ENCODE peak calls at places on chromosomes 7 and 10, in eight cellular contexts. P is Panc1, Q is WERI-Rb-1, N is breast epithelium, Y is uterus, X is GM23338, M is fibroblast of lung, B is tibial artery. H is an unnamed sample.

GRCh38 chr10:47167591-47167990 is 132.4 kb upstream of the GDF10 start:
- DNase-seq in P (no peak), Q (no peak), N (no peak), Y (no peak), X (no peak), M (no peak), B (no peak), H (no peak)

GRCh38 chr7:75638607-75639070 is 100.1 kb downstream of the HIP1 start:
- DNase-seq in P (no peak), Q (peak), N (peak), Y (peak), X (peak), M (peak), B (peak), H (no peak)

GRCh38 chr7:34091330-34091917 is 186.1 kb downstream of the BMPER start:
- DNase-seq in P (peak), Q (peak), N (no peak), Y (no peak), X (peak), M (peak), B (no peak), H (no peak)

GRCh38 chr7:43444711-43445578 is 138.0 kb upstream of the STK17A start:
- DNase-seq in P (no peak), Q (no peak), N (no peak), Y (no peak), X (no peak), M (no peak), B (no peak), H (no peak)

GRCh38 chr7:150793569-150794238 is 6.5 kb downstream of the TMEM176B start:
- DNase-seq in P (no peak), Q (no peak), N (no peak), Y (no peak), X (no peak), M (no peak), B (no peak), H (no peak)

GRCh38 chr7:1422512-1423265 is 36.6 kb downstream of the MICALL2 start:
- DNase-seq in P (no peak), Q (no peak), N (no peak), Y (no peak), X (no peak), M (no peak), B (no peak), H (no peak)

GRCh38 chr10:108789911-108790310 is 1133.4 kb downstream of the XPNPEP1 start:
- DNase-seq in P (no peak), Q (no peak), N (no peak), Y (no peak), X (no peak), M (peak), B (no peak), H (no peak)

GRCh38 chr7:54946271-54946670 is 72.5 kb upstream of the EGFR start:
- DNase-seq in P (no peak), Q (no peak), N (no peak), Y (no peak), X (no peak), M (no peak), B (no peak), H (no peak)

GRCh38 chr10:24448351-24449009 is 239.5 kb downstream of the KIAA1217 start:
- DNase-seq in P (no peak), Q (no peak), N (no peak), Y (no peak), X (no peak), M (peak), B (no peak), H (no peak)

GRCh38 chr7:92178928-92179373 is at the start of gene LRRD1:
- DNase-seq in P (peak), Q (peak), N (peak), Y (peak), X (peak), M (peak), B (peak), H (peak)

GRCh38 chr10:97116534-97117162 is 69.1 kb downstream of the SLIT1 start:
- DNase-seq in P (no peak), Q (no peak), N (no peak), Y (no peak), X (no peak), M (no peak), B (no peak), H (no peak)

GRCh38 chr7:151063212-151063561 is 3.8 kb downstream of the SLC4A2 start:
- DNase-seq in P (no peak), Q (no peak), N (no peak), Y (peak), X (peak), M (peak), B (peak), H (no peak)

GRCh38 chr10:49300140-49300974 is 1.4 kb downstream of the C10orf71 start:
- DNase-seq in P (no peak), Q (no peak), N (no peak), Y (no peak), X (no peak), M (peak), B (no peak), H (no peak)

GRCh38 chr7:105976868-105977267 is 13.8 kb downstream of the CDHR3 start:
- DNase-seq in P (no peak), Q (no peak), N (no peak), Y (no peak), X (no peak), M (no peak), B (no peak), H (no peak)

GRCh38 chr7:99141756-99142726 is 1.9 kb downstream of the SMURF1 start:
- DNase-seq in P (no peak), Q (no peak), N (peak), Y (peak), X (peak), M (peak), B (peak), H (peak)

GRCh38 chr7:5824297-5824610 is 42.8 kb upstream of the RNF216 start:
- DNase-seq in P (no peak), Q (no peak), N (no peak), Y (no peak), X (no peak), M (no peak), B (no peak), H (no peak)

GRCh38 chr10:129888784-129889616 is 75.1 kb downstream of the EBF3 start:
- DNase-seq in P (no peak), Q (peak), N (no peak), Y (peak), X (peak), M (no peak), B (no peak), H (no peak)
- TF ChIP-seq CTCF in P (peak), Q (peak), N (no peak), Y (peak), X (peak), M (peak), B (peak), H (peak)

DNA sequence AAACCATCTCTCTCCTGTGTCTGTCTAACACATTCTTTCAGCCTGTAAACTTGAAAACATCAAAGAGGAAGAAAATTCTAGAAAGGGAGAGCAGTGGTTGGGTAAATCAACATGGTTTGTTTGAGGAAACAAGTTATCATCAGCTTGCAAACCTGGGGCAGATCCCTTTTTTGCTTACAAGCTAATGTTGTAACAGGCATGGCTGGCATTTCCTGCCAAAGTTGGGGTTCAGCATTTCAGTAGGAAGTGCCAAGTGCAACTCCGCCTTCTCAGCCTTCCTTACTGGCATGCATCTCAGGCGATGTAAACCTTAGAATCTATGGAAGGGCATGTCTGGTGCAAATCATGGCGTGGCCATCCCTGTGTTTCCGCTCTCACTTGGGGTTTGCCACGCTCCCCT is 112.7 kb downstream of the EEPD1 start:
- DNase-seq in P (no peak), Q (no peak), N (no peak), Y (no peak), X (no peak), M (peak), B (peak), H (no peak)
- H3K27ac ChIP-seq in P (peak), Q (no peak), N (no peak), Y (no peak), X (no peak), M (no peak), B (peak), H (peak)

GRCh38 chr7:9091282-9091681 is 657.9 kb downstream of the NXPH1 start:
- DNase-seq in P (no peak), Q (no peak), N (no peak), Y (no peak), X (peak), M (no peak), B (no peak), H (no peak)
- TF ChIP-seq CTCF in P (peak), Q (no peak), N (no peak), Y (no peak), X (peak), M (no peak), B (no peak), H (no peak)

GRCh38 chr10:32050145-32050544 is 6.1 kb downstream of the KIF5B start:
- DNase-seq in P (no peak), Q (no peak), N (no peak), Y (no peak), X (peak), M (peak), B (no peak), H (no peak)
- H3K27ac ChIP-seq in P (no peak), Q (no peak), N (no peak), Y (peak), X (peak), M (no peak), B (peak), H (peak)

DNA sequence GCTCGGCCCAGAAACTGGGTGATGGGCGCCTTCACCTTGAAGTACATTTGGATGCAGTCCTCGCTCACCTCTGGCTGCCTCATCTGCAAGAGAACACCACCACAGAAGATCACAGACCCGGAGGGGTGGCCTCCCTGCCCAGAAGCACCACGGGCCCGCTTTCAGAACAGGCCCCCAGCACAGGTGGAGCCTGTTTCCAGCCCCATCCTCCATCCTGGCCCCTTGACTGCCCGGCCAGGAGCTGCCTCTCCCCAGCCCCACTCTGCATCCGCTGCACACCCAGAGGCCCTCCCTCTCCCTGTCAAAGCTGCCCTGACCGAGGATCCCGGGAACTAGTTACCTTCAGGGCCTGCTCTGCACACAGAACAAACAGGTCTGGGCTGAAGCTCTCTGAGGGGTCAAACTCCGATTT is 724 bp downstream of the CFAP46 start:
- DNase-seq in P (no peak), Q (no peak), N (no peak), Y (no peak), X (no peak), M (no peak), B (no peak), H (no peak)
- TF ChIP-seq CTCF in P (no peak), Q (no peak), N (no peak), Y (no peak), X (no peak), M (no peak), B (no peak), H (no peak)

GRCh38 chr10:60149003-60149402 is 240.7 kb downstream of the ANK3 start:
- DNase-seq in P (no peak), Q (no peak), N (no peak), Y (no peak), X (no peak), M (no peak), B (no peak), H (no peak)
- H3K27ac ChIP-seq in P (no peak), Q (no peak), N (no peak), Y (peak), X (no peak), M (no peak), B (no peak), H (no peak)

H was measured in thoracic aorta.